ENCODE peak calls at places on chromosome 12, in five cellular contexts. O is HCT116, F is K562, M is HepG2, U is GM12878. P is an unnamed sample.
A peak's percentile ranks its signal among the peaks of the same experiment; 100 is the strongest.

GRCh38 chr12:1872448-1872847 is 46.0 kb downstream of the CACNA2D4 start:
- DNase-seq in O (no peak), F (no peak), M (no peak), U (no peak), P (no peak)

GRCh38 chr12:95016120-95016519 is 12.6 kb upstream of the NDUFA12 start:
- DNase-seq in O (no peak), F (no peak), M (no peak), U (no peak), P (no peak)

GRCh38 chr12:24848941-24849477 is 99.9 kb downstream of the BCAT1 start:
- DNase-seq in O (no peak), F (no peak), M (no peak), U (no peak), P (no peak)

GRCh38 chr12:123660328-123660727 is 10.6 kb upstream of the TCTN2 start:
- DNase-seq in O (no peak), F (no peak), M (no peak), U (no peak), P (no peak)

GRCh38 chr12:111094157-111094772 is 173.9 kb upstream of the MYL2 start:
- DNase-seq in O (no peak), F (no peak), M (no peak), U (no peak), P (no peak)

GRCh38 chr12:121857322-121858246 is 1.1 kb downstream of the HPD start:
- DNase-seq in O (no peak), F (peak; percentile 24), M (peak; percentile 87), U (no peak), P (no peak)

GRCh38 chr12:12534134-12534866 is 28.4 kb downstream of the DUSP16 start:
- DNase-seq in O (no peak), F (no peak), M (peak; percentile 19), U (no peak), P (peak; percentile 21)

GRCh38 chr12:12874014-12874413 is 17.3 kb upstream of the GPRC5A start:
- DNase-seq in O (no peak), F (no peak), M (no peak), U (no peak), P (no peak)

GRCh38 chr12:63069860-63070617 is 81.0 kb downstream of the AVPR1A start:
- DNase-seq in O (no peak), F (no peak), M (no peak), U (no peak), P (no peak)

GRCh38 chr12:42508913-42509312 is 80.6 kb downstream of the PRICKLE1 start:
- DNase-seq in O (no peak), F (no peak), M (no peak), U (no peak), P (no peak)

DNA sequence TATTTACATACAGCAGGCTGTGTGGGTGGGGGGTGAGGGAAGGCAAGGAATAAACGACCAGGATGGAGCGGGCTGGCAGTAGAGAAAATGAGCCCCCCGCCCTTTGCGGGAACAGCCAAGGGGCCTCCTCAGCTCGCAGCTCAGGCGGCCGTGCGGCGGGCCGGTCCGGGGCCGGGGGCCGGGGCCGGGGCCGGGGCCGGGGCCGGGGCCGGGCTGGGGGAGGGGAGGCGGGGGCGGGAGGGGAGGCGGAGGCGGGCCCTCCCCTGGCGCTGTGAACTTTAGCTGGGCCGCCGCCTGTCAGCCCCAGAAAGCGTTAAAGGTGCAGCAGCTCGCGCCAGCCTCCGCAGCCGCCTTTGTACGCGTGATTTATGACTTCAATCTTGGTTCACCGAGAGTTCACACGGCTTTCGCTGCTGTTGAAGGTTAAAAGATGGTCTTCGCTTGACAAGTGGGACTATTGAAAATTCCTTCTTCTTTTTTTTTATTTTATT is 28.8 kb downstream of the HOXC4 start:
- DNase-seq in O (no peak), F (peak; percentile 49), M (no peak), U (no peak), P (peak; percentile 46)
- TF ChIP-seq REST in O (no peak), F (no peak), M (no peak), U (no peak), P (no peak)

GRCh38 chr12:48980953-48981756 is 3.0 kb downstream of the WNT1 start:
- DNase-seq in O (no peak), F (peak; percentile 43), M (no peak), U (no peak), P (peak; percentile 67)

GRCh38 chr12:48978291-48978740 is at the start of gene WNT1:
- DNase-seq in O (no peak), F (no peak), M (no peak), U (no peak), P (no peak)

GRCh38 chr12:48980389-48980952 is 2.3 kb downstream of the WNT1 start:
- DNase-seq in O (no peak), F (peak; percentile 59), M (no peak), U (no peak), P (peak; percentile 88)

GRCh38 chr12:48978741-48979601 is 849 bp downstream of the WNT1 start:
- DNase-seq in O (no peak), F (no peak), M (no peak), U (no peak), P (no peak)

DNA sequence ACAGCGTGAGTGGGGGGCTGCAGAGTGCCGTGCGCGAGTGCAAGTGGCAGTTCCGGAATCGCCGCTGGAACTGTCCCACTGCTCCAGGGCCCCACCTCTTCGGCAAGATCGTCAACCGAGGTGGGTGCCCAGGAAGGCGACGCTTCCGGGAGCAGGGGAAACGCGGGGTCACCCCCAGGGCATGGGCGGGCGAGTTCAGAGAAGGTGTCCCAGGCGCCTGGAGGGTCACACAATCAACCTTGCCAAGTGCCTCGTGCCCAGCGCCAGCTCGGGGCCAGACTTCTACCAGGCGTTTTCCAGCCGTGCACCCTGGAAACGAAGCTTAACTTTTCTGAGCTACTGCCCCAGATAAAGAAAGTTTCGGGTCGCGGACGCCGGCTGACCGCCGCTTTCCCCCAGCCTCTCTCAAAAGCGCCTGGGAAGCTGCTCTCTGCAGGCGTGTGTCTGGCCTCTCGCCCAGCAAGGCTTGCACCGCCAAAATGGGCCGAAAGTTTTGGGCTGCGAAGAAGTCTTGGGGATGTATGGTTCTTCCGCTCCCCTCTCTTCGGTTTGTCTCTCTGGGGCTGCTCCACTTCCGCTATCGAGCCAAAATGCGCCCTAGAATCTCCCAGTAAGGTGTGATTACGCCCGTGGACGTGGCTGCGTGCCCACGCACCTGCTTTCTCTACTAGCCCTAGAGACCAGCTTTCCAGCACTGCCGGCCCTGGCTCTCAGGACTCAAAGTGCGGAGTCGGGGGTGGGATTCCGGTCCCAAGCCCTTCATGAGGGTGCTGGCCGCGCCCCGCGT is 1.7 kb downstream of the WNT1 start:
- DNase-seq in O (no peak), F (no peak), M (no peak), U (no peak), P (peak; percentile 52)
- TF ChIP-seq EZH2 in O (no peak), F (no peak), M (no peak), U (peak; percentile 25), P (peak; percentile 93)

DNA sequence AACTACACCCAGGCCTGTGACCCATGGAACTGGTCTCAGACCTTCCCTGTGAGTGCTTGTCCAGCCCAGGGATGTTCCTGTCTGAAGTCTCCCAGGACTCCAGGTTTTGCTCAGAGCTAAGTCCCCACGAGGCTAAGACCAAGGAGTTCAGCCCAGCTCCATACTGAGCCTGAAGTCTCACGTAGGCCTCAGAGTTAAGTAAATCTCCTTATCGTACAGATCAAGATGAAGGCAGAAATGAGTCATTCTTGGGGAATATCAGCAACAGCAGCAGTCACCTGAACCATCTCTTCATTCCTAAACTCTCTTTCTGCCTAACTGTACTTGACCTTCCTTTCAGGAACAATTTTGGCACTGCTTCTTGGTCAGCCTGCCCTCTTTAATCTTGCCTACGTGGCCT is 139.9 kb downstream of the ANO6 start:
- DNase-seq in O (no peak), F (peak; percentile 10), M (no peak), U (no peak), P (no peak)
- TF ChIP-seq REST in O (no peak), F (no peak), M (no peak), U (no peak), P (no peak)

GRCh38 chr12:57603323-57603722 is 1.3 kb upstream of the DTX3 start:
- DNase-seq in O (no peak), F (no peak), M (no peak), U (no peak), P (no peak)

GRCh38 chr12:57606016-57606311 is 1.3 kb downstream of the DTX3 start:
- DNase-seq in O (no peak), F (no peak), M (no peak), U (no peak), P (no peak)

GRCh38 chr12:57603758-57604453 is 718 bp upstream of the DTX3 start:
- DNase-seq in O (no peak), F (no peak), M (no peak), U (no peak), P (peak; percentile 75)

GRCh38 chr12:57605308-57606015 is 838 bp downstream of the DTX3 start:
- DNase-seq in O (no peak), F (no peak), M (no peak), U (no peak), P (peak; percentile 34)

GRCh38 chr12:57604454-57605307 is at the start of gene DTX3:
- DNase-seq in O (no peak), F (no peak), M (no peak), U (no peak), P (peak; percentile 70)
- TF ChIP-seq EZH2 in O (no peak), F (no peak), M (no peak), U (no peak), P (no peak)

DNA sequence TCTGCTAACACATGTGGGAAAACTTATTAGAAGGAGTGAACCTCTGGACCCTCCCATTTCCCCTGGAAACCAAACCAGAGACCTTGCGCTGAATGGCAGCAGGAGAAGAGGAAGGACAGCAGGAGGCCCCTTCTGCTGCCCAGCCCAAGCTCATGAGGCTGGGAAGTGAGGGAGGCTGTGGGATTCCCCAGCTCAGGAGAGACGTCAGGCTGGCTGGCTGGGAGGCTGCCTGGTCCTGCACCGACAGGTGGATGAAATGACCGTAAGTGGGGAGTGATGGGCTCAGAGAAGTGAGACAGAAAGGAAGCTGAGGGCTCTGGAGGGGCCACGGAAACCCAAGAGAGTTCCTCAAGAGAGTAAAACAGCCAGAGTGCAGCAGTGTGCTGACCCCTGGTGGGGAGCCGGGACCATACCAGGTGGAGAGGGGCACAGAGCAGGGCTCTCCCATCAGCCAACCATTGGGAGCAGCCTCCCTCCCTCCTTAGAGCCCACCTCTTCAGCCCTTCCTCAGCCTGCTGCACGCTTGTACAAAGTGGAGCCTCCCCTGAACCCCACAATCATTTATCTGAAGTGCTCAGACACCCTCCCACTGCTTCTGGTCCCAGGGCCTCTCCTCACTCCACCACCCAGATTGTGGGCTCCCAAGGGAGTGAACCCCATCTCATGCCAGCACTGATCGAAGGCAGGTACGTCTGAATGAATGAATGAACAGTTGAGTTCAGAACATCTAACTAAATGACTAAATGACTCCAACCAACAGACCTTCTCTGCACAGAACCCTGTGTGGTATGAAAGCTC is 14.0 kb downstream of the TAMALIN start:
- DNase-seq in O (no peak), F (peak; percentile 75), M (peak; percentile 48), U (no peak), P (peak; percentile 91)
- TF ChIP-seq REST in O (no peak), F (no peak), M (no peak), U (no peak), P (no peak)

DNA sequence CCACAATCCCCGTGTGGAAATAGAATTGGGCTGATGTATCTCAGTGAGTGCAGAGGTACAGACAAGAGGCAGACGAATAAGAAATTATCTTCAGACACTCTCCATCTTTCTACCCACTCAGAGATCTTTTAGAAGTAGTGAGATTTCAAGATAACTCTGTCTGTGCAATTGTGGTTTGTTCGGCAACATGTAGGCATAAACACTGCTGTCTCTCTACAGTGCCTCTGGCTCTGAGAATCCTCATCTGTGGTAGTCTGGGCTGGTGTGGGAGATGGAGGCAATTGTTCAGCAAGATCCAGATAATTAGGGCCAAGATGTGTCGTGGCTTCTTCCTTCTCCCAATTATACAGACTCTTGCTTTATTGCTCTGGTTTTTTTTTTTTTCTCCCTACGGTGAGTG is 3.1 kb downstream of the HOXC13 start:
- DNase-seq in O (no peak), F (no peak), M (no peak), U (no peak), P (no peak)
- TF ChIP-seq EZH2 in O (no peak), F (no peak), M (no peak), U (no peak), P (peak; percentile 68)